ENCODE peak calls at places on chromosomes 3 and 15, in four cellular contexts. Y is left ventricle myocardium inferior; H is stimulated activated naive CD4-positive, alpha-beta T cell; U is stimulated activated CD8-positive, alpha-beta memory T cell treated with anti-CD3 and anti-CD28 coated beads, Interleukin-15, amount 100 ng/mL, for 48 hours. O is an unnamed sample.

GRCh38 chr3:125990253-125990970 is 21.4 kb downstream of the ROPN1B start:
- DNase-seq in H (peak), Y (peak), U (peak), O (peak)

GRCh38 chr3:194013928-194014327 is 122.0 kb upstream of the HES1 start:
- DNase-seq in Y (no peak), H (no peak), U (no peak), O (no peak)

GRCh38 chr15:77634266-77634962 is 1.7 kb upstream of the LINGO1 start:
- DNase-seq in Y (peak), H (no peak), U (peak), O (peak)

GRCh38 chr3:134229038-134229437 is 21.6 kb downstream of the RYK start:
- DNase-seq in Y (no peak), H (no peak), U (no peak), O (no peak)

GRCh38 chr3:145290010-145290409 is 871.0 kb downstream of the PLOD2 start:
- DNase-seq in U (no peak), H (no peak), Y (no peak), O (no peak)

GRCh38 chr15:47794266-47794914 is 77.1 kb downstream of the SEMA6D start:
- DNase-seq in H (no peak), U (no peak), Y (no peak), O (no peak)

GRCh38 chr3:10542518-10542917 is 37.1 kb upstream of the ATP2B2 start:
- DNase-seq in Y (no peak), H (no peak), U (no peak), O (no peak)

GRCh38 chr15:75659928-75660645 is 12.4 kb downstream of the SNX33 start:
- DNase-seq in U (no peak), Y (no peak), H (no peak), O (no peak)

GRCh38 chr3:172354931-172355499 is 93.2 kb downstream of the GHSR start:
- DNase-seq in Y (no peak), U (no peak), H (no peak), O (no peak)

GRCh38 chr3:148741219-148741618 is 43.5 kb downstream of the AGTR1 start:
- DNase-seq in Y (no peak), H (no peak), U (no peak), O (no peak)

GRCh38 chr15:68586274-68586961 is 7.6 kb downstream of the CORO2B start:
- DNase-seq in H (no peak), Y (no peak), U (no peak), O (no peak)

GRCh38 chr3:140164922-140165590 is 230.1 kb downstream of the CLSTN2 start:
- DNase-seq in U (no peak), Y (no peak), H (no peak), O (no peak)

GRCh38 chr3:153042088-153042487 is 119.9 kb upstream of the RAP2B start:
- DNase-seq in U (no peak), Y (no peak), H (no peak), O (no peak)

GRCh38 chr3:123287051-123287961 is 85.6 kb downstream of the SEC22A start:
- DNase-seq in H (no peak), U (no peak), Y (no peak), O (no peak)

GRCh38 chr3:45800611-45801010 is 4.3 kb upstream of the SLC6A20 start:
- DNase-seq in Y (no peak), H (no peak), U (no peak), O (no peak)

GRCh38 chr3:79844176-79844575 is 76.4 kb upstream of the ROBO1 start:
- DNase-seq in Y (no peak), U (no peak), H (no peak), O (no peak)

GRCh38 chr3:178392553-178392952 is 143.7 kb upstream of the KCNMB2 start:
- DNase-seq in Y (no peak), U (no peak), H (no peak), O (no peak)

GRCh38 chr3:70264122-70264780 is 48.2 kb downstream of the MDFIC2 start:
- DNase-seq in Y (no peak), U (no peak), H (no peak), O (no peak)

GRCh38 chr15:47360296-47360695 is 357.0 kb upstream of the SEMA6D start:
- DNase-seq in U (no peak), Y (no peak), H (no peak), O (no peak)

GRCh38 chr15:88890495-88890894 is 4.8 kb downstream of the HAPLN3 start:
- DNase-seq in Y (no peak), U (no peak), H (no peak), O (no peak)

GRCh38 chr3:149512073-149512782 is 37.7 kb downstream of the TM4SF4 start:
- DNase-seq in H (no peak), Y (peak), U (no peak), O (no peak)

GRCh38 chr3:171783086-171783485 is 27.2 kb downstream of the PLD1 start:
- DNase-seq in Y (no peak), U (no peak), H (no peak), O (no peak)

GRCh38 chr3:89252865-89253264 is 145.4 kb downstream of the EPHA3 start:
- DNase-seq in U (no peak), H (no peak), Y (no peak), O (no peak)

GRCh38 chr15:20106026-20106425 is 435.6 kb downstream of the GOLGA6L6 start:
- DNase-seq in Y (peak), U (no peak), H (no peak), O (no peak)

GRCh38 chr3:74532446-74532845 is 82.0 kb downstream of the CNTN3 start:
- DNase-seq in Y (no peak), U (no peak), H (no peak), O (no peak)

GRCh38 chr15:73165844-73166243 is 113.6 kb downstream of the NEO1 start:
- DNase-seq in H (no peak), U (no peak), Y (no peak), O (no peak)

GRCh38 chr3:120555661-120556509 is 40.3 kb upstream of the NDUFB4 start:
- DNase-seq in U (no peak), Y (peak), H (no peak), O (no peak)

GRCh38 chr3:102207173-102207572 is 227.6 kb upstream of the ZPLD1 start:
- DNase-seq in Y (no peak), H (no peak), U (no peak), O (no peak)

GRCh38 chr15:99371180-99372103 is 120.2 kb downstream of the LRRC28 start:
- DNase-seq in H (no peak), U (no peak), Y (no peak), O (no peak)